ENCODE peak calls at places on chromosome 2, in six cellular contexts. C, T, Z, H, X and R are unnamed samples.

GRCh38 chr2:181822097-181822496 is 69.4 kb upstream of the ITPRID2 start:
- DNase-seq in C (no peak), T (no peak), Z (no peak), H (no peak), X (no peak), R (no peak)

GRCh38 chr2:227888289-227888688 is 16.9 kb downstream of the DAW1 start:
- DNase-seq in C (no peak), T (no peak), Z (peak), H (no peak), X (no peak), R (no peak)

GRCh38 chr2:142881619-142882018 is 4.2 kb downstream of the KYNU start:
- DNase-seq in C (no peak), T (no peak), Z (no peak), H (no peak), X (no peak), R (no peak)

GRCh38 chr2:241126771-241127202 is 22.5 kb downstream of the PASK start:
- DNase-seq in C (no peak), T (no peak), Z (no peak), H (no peak), X (no peak), R (no peak)

GRCh38 chr2:118348380-118349024 is 260.2 kb downstream of the INSIG2 start:
- DNase-seq in C (no peak), T (no peak), Z (no peak), H (no peak), X (no peak), R (no peak)

GRCh38 chr2:179410552-179411356 is 146.1 kb upstream of the SESTD1 start:
- DNase-seq in C (peak), T (peak), Z (peak), H (no peak), X (peak), R (peak)

GRCh38 chr2:134287323-134287722 is 33.5 kb downstream of the MGAT5 start:
- DNase-seq in C (no peak), T (no peak), Z (no peak), H (no peak), X (no peak), R (no peak)

GRCh38 chr2:162403884-162404283 is 60.0 kb downstream of the GCA start:
- DNase-seq in C (no peak), T (peak), Z (no peak), H (no peak), X (peak), R (no peak)

GRCh38 chr2:168552450-168552856 is 96.4 kb downstream of the CERS6 start:
- DNase-seq in C (peak), T (no peak), Z (no peak), H (no peak), X (no peak), R (no peak)

GRCh38 chr2:236536727-236537398 is 32.8 kb upstream of the ACKR3 start:
- DNase-seq in C (peak), T (no peak), Z (no peak), H (no peak), X (no peak), R (no peak)

GRCh38 chr2:118811514-118811913 is 35.9 kb downstream of the EN1 start:
- DNase-seq in C (no peak), T (no peak), Z (no peak), H (no peak), X (no peak), R (no peak)

GRCh38 chr2:3184167-3184566 is 193.5 kb downstream of the EIPR1 start:
- DNase-seq in C (no peak), T (no peak), Z (no peak), H (no peak), X (no peak), R (no peak)

GRCh38 chr2:239006886-239007285 is 159.0 kb downstream of the TWIST2 start:
- DNase-seq in C (no peak), T (no peak), Z (no peak), H (no peak), X (no peak), R (no peak)

GRCh38 chr2:121480826-121481225 is 49.9 kb upstream of the RNU4ATAC start:
- DNase-seq in C (no peak), T (peak), Z (no peak), H (no peak), X (peak), R (peak)

GRCh38 chr2:1550658-1551316 is 137.5 kb downstream of the TPO start:
- DNase-seq in C (peak), T (peak), Z (peak), H (no peak), X (peak), R (peak)

GRCh38 chr2:120373424-120373823 is 27.5 kb downstream of the INHBB start:
- DNase-seq in C (no peak), T (no peak), Z (no peak), H (no peak), X (no peak), R (no peak)

GRCh38 chr2:196544906-196545433 is 94.5 kb upstream of the CCDC150 start:
- DNase-seq in C (no peak), T (no peak), Z (no peak), H (no peak), X (no peak), R (no peak)

DNA sequence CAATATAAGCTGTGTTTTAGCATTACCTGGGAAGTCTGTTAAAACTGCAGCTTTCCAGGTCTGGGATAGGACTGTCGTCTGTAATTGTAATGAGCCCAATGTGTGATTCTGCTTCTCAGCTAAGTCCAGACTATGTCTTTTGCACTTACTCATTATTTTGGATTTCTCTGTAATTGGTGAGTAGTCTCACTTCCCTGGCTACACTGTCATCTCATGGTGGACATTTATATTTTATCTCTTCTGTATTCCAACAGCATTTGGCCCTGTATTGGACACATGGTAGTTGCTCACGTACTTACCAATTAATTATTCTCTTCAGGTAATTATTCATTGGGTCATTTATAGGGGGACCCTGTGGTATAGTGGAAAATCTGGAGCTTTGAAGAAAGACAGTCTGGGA is 28.0 kb downstream of the LHCGR start:
- DNase-seq in C (peak), T (no peak), Z (no peak), H (no peak), X (peak), R (peak)
- TF ChIP-seq CTCF in C (peak), T (no peak), Z (no peak), H (no peak), X (peak), R (peak)

GRCh38 chr2:221612800-221613199 is 40.7 kb upstream of the EPHA4 start:
- DNase-seq in C (no peak), T (no peak), Z (no peak), H (no peak), X (no peak), R (no peak)

GRCh38 chr2:221612171-221612570 is 40.1 kb upstream of the EPHA4 start:
- DNase-seq in C (no peak), T (no peak), Z (no peak), H (no peak), X (no peak), R (no peak)

GRCh38 chr2:221614274-221614673 is 42.2 kb upstream of the EPHA4 start:
- DNase-seq in C (no peak), T (no peak), Z (no peak), H (no peak), X (no peak), R (no peak)

GRCh38 chr2:221617996-221618395 is 45.9 kb upstream of the EPHA4 start:
- DNase-seq in C (no peak), T (no peak), Z (no peak), H (no peak), X (no peak), R (no peak)

DNA sequence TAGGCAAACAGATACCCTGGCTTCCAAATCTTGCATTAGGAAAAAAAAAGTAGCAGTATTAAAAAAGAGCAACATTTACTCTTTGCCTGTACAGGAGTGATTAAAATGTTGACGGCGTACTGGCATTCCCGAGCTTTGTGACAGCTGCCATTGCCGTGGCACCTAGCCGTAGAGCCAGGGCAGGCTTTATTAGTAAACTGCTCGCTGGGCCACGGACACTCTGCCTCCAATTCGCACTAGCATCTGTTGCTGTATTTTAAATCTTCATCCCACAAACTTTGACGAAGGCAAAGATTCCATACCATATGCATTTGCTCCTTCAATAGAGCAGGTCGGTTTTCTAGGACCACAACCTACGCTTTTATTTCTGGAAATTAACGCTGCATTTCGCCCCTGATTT is 44.5 kb upstream of the EPHA4 start:
- DNase-seq in C (no peak), T (no peak), Z (no peak), H (no peak), X (no peak), R (no peak)
- H3K4me3 ChIP-seq in C (no peak), T (no peak), Z (no peak), H (no peak), X (no peak), R (no peak)

GRCh38 chr2:66427219-66427768 is 7.6 kb upstream of the MEIS1 start:
- DNase-seq in C (no peak), T (no peak), Z (no peak), H (no peak), X (no peak), R (no peak)

GRCh38 chr2:66418381-66418780 is 16.5 kb upstream of the MEIS1 start:
- DNase-seq in C (no peak), T (no peak), Z (no peak), H (no peak), X (no peak), R (no peak)

GRCh38 chr2:66421618-66422017 is 13.3 kb upstream of the MEIS1 start:
- DNase-seq in C (no peak), T (no peak), Z (no peak), H (no peak), X (no peak), R (no peak)

GRCh38 chr2:66426250-66427064 is 8.5 kb upstream of the MEIS1 start:
- DNase-seq in C (no peak), T (no peak), Z (no peak), H (no peak), X (no peak), R (no peak)

GRCh38 chr2:66423391-66423790 is 11.5 kb upstream of the MEIS1 start:
- DNase-seq in C (no peak), T (no peak), Z (no peak), H (no peak), X (no peak), R (no peak)
- TF ChIP-seq CTCF in C (no peak), T (no peak), Z (no peak), H (no peak), X (no peak), R (peak)

DNA sequence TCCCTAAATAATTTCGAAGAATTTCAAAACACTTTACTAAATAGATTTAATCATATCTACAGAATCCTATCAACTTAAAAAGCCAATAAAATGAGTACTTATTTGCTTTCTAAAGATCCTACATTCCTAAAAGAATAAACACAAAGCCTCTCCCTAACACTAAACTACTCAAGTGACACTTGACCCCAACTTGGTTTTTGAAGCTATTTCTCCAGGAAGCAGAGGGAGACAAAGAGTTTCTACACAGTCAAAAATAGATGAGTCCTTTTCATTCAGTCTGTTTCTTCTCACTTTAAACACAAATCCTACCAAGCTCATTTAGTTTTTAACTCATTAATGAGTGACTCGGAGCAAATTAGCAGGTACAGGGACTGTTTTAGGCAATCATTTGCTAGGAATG is 2.1 kb downstream of the ATL2 start:
- DNase-seq in C (peak), T (no peak), Z (no peak), H (no peak), X (peak), R (peak)
- H3K4me3 ChIP-seq in C (peak), T (no peak), Z (no peak), H (peak), X (no peak), R (peak)

DNA sequence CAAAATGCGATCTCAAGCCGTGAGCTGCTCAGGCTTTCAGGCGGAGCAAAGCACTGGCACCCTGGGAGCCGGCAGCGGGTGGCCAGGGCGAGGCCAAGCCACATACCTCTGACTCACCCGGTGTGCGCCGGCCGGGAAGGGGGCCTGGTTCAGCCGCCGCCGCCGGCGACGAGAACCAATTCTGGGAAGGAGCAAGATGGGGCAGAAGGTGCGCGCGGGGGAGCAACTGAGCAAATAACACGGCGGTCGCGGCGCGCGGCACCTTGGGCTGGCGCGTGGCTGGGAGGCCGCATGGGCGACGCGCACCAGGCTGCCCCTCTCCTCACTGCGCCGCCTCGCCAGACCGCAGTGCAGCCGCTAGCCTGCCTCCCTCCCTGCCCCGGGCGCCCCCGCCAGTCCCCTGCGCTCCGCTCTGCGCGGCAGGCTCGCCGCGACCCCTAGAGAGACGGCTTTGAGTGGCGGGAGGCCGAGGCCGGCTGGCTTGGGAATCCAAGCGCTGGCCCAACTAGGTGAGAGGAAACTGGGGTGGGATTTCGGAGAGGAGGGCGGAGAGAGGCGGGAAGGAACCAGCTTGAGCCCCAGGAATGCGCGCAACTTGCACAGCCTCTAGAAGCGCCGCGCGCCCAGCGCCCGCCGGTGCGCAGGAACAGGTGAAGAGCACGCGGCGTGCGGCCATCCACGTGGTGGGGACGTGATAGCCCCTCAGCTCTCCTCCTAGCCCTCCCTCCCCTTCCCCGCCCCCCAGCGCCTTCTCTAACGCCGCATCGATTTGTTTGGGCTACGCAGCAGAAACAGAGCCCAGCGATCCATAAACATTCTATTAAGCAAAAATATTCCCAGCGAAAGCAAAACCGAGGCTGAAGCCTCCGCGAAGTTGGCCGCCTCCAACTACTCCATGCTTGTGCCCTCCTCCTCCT is 3.3 kb downstream of the NRP2 start:
- DNase-seq in C (no peak), T (peak), Z (no peak), H (no peak), X (peak), R (peak)
- TF ChIP-seq CTCF in C (no peak), T (no peak), Z (no peak), H (no peak), X (no peak), R (no peak)

GRCh38 chr2:224983719-224984388 is 58.4 kb downstream of the DOCK10 start:
- DNase-seq in C (no peak), T (peak), Z (no peak), H (no peak), X (peak), R (peak)
- H3K4me3 ChIP-seq in C (no peak), T (peak), Z (no peak), H (peak), X (peak), R (peak)

DNA sequence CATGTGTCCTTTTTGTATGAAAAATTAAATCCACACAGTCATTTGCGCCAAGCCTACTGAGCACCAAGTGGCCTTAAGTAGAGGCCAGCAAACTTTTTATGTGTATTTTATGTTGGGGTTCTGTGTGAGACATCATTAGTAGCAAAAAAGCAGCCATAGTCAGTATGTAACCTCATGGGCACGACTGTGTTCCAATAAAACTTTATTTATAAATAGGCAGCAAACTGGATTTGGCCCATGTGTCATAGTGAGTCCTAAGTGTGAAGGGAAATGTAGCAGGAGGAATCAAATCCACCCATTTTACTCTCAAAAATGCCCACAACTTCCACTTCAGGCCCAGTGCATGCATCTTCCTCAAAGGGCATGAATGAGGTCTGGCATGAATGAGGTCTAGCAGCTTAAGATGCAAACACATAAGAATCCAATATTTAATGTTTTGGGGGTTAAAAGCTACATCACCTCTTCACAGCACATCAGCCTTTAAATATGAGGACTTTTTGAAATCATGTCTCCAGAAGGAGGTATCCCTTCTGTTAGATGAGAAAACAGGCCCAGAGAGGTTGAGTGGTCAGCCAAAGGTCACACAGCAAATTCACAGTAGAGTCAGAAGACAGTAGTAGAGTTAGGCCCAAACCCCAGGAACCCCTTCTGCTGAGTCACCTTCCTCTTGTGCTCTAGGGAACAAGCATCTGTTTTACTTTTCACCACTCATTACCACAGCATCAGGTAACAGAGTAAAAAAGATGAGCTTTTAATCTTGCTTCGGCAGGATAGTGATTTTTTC is 45.6 kb downstream of the MREG start:
- DNase-seq in C (no peak), T (no peak), Z (no peak), H (no peak), X (peak), R (no peak)
- TF ChIP-seq CTCF in C (no peak), T (no peak), Z (no peak), H (no peak), X (no peak), R (no peak)

DNA sequence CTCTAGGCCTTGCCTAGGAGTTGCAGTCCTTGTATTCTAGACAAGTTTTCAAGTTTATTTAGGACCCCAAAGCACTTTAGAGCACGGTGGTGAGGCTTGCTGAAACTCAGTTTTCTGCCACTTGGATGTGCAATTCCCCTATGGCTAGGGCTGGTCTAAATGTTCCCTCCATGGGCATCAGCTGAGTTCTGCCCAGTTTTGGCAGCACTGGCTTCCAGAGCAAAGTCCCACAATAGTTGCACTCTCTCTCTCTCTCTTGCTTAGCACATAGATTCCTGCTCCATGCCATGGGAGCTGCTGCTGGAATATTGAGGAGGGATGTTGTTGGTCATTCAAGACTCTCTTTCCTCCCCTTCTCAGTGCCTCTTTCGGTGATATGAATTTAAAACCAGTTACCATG is 760.2 kb upstream of the SLC39A10 start:
- DNase-seq in C (no peak), T (no peak), Z (no peak), H (no peak), X (no peak), R (no peak)
- H3K4me3 ChIP-seq in C (no peak), T (no peak), Z (no peak), H (no peak), X (no peak), R (no peak)